ENCODE peak calls at places on chromosomes 16 and 17, in seven cellular contexts. S is IMR-90, H is H1, K is H9, A is mesendoderm, U is trophoblast cell, Y is mesenchymal stem cell. X is an unnamed sample.

GRCh38 chr16:8590161-8590688 is at the start of gene TMEM114:
- DNase-seq in S (no peak), H (peak; percentile 65), K (peak; percentile 54), A (no peak), U (no peak), Y (no peak), X (no peak)

GRCh38 chr16:88886915-88887521 is 20.6 kb upstream of the PABPN1L start:
- DNase-seq in S (peak; percentile 36), H (no peak), K (no peak), A (no peak), U (no peak), Y (peak; percentile 26), X (no peak)

GRCh38 chr16:69106491-69107291 is 1.2 kb downstream of the HAS3 start:
- DNase-seq in S (no peak), H (peak; percentile 75), K (peak; percentile 66), A (peak; percentile 56), U (no peak), Y (peak; percentile 18), X (peak; percentile 51)

GRCh38 chr16:84360748-84361147 is 7.6 kb upstream of the ATP2C2 start:
- DNase-seq in S (no peak), H (no peak), K (no peak), A (no peak), U (no peak), Y (no peak), X (no peak)

GRCh38 chr17:16877102-16877501 is 94.8 kb downstream of the TNFRSF13B start:
- DNase-seq in S (no peak), H (no peak), K (no peak), A (no peak), U (no peak), Y (no peak), X (no peak)

GRCh38 chr17:32697728-32698625 is 178.9 kb downstream of the MYO1D start:
- DNase-seq in S (no peak), H (no peak), K (no peak), A (no peak), U (no peak), Y (no peak), X (no peak)

GRCh38 chr17:75834279-75834920 is 9.8 kb downstream of the UNC13D start:
- DNase-seq in S (no peak), H (no peak), K (no peak), A (no peak), U (no peak), Y (no peak), X (no peak)

GRCh38 chr16:22016927-22017326 is 9.0 kb downstream of the MOSMO start:
- DNase-seq in S (no peak), H (no peak), K (no peak), A (no peak), U (no peak), Y (no peak), X (no peak)

GRCh38 chr17:68346448-68346847 is 55.2 kb downstream of the ARSG start:
- DNase-seq in S (no peak), H (no peak), K (no peak), A (no peak), U (no peak), Y (no peak), X (no peak)

GRCh38 chr17:75152971-75153853 is 1.1 kb downstream of the JPT1 start:
- DNase-seq in S (peak; percentile 28), H (no peak), K (peak; percentile 64), A (peak; percentile 76), U (no peak), Y (peak; percentile 45), X (no peak)

GRCh38 chr17:73231363-73231762 is 30.3 kb downstream of the CPSF4L start:
- DNase-seq in S (peak; percentile 25), H (no peak), K (no peak), A (peak; percentile 51), U (no peak), Y (peak; percentile 62), X (no peak)

GRCh38 chr17:7330099-7331015 is 1.2 kb upstream of the NEURL4 start:
- DNase-seq in S (peak; percentile 70), H (peak; percentile 92), K (peak; percentile 96), A (peak; percentile 94), U (peak; percentile 53), Y (peak; percentile 93), X (peak; percentile 88)

GRCh38 chr16:80027007-80027965 is 426.7 kb upstream of the MAF start:
- DNase-seq in S (peak; percentile 72), H (no peak), K (peak; percentile 84), A (peak; percentile 97), U (peak; percentile 99), Y (peak; percentile 95), X (no peak)

GRCh38 chr16:56355221-56355620 is 70.1 kb downstream of the AMFR start:
- DNase-seq in S (no peak), H (no peak), K (no peak), A (no peak), U (no peak), Y (no peak), X (no peak)

GRCh38 chr16:30956601-30957455 is 726 bp upstream of the SETD1A start:
- DNase-seq in S (peak; percentile 81), H (peak; percentile 93), K (peak; percentile 83), A (peak; percentile 93), U (peak; percentile 76), Y (peak; percentile 94), X (peak; percentile 72)

GRCh38 chr17:42679492-42680330 is 1.9 kb downstream of the CCR10 start:
- DNase-seq in S (peak; percentile 75), H (peak; percentile 91), K (peak; percentile 95), A (peak; percentile 94), U (peak; percentile 88), Y (peak; percentile 86), X (peak; percentile 76)

DNA sequence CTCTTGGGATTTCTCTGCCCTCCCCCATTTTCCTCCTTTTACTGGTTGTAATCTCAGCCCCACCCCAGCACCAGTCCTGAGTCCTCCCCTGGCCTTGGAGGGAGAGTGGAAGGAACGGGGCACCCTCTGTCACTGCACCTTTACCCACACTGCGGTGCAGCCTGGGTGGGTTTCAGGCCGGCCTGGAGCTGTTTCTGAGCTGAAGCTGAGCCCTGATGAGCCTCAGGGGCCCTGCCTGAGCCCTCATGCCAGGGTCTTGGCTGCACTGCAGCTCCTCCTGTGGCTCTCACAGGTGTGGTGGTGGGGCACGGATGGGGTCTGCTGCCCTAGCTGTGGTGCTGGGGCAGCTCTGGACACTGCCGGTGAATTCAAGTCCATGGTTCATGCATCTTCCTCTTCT is 34.5 kb downstream of the RNF213 start:
- DNase-seq in S (no peak), H (no peak), K (no peak), A (no peak), U (no peak), Y (no peak), X (no peak)
- H2BK120ac ChIP-seq in S (no peak overlapping the region), H (no peak overlapping the region), K (no peak overlapping the region), A (no peak overlapping the region), U (no peak overlapping the region), Y (no peak overlapping the region), X (no peak overlapping the region)

DNA sequence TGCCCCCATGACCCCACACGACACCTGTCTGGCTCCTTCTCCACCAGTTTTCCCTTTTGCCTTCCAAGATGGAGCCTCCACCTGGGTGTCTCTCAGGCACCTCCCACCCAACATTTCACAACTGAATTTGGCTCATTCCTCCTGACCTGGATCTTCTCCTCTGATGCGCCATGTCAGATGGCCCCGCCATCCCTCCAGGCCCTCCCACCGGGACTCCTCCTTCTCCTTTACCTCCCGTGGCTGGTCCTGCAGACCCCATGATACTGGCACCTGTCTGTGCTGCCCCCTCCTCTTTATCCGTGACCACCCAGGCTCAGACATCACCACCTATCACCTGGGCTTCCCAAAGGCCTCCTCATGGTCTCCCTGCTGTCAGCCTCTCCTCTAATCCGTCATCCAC is 4.7 kb downstream of the TRPV3 start:
- DNase-seq in S (no peak), H (no peak), K (peak; percentile 25), A (no peak), U (no peak), Y (no peak), X (no peak)
- H3K23ac ChIP-seq in S (no peak overlapping the region), H (no peak overlapping the region), K (no peak overlapping the region), A (no peak overlapping the region), U (no peak overlapping the region), Y (no peak overlapping the region), X (no peak overlapping the region)

DNA sequence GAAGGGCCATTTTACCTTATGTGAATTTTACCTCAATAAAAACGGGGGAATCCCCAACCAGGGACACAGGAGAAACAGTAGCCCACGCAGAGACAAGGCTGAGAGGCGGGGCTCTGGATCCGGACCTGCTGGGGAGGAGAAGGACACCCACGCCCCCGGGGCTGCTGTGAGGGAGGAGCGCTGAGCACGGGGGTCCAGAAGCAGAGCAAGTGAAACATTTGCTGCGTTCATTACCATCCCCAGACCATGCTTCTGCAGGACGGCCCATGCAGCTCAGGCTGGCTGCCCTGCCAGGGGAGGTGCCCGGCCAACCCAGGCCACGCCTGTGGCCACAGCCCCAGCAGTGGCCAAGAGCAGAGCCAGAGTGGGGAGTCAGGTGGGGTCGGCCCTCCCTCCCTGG is 50.0 kb downstream of the KCNJ18 start:
- DNase-seq in S (no peak), H (no peak), K (no peak), A (no peak), U (no peak), Y (no peak), X (no peak)
- H2BK120ac ChIP-seq in S (no peak overlapping the region), H (no peak overlapping the region), K (no peak overlapping the region), A (no peak overlapping the region), U (no peak overlapping the region), Y (no peak overlapping the region), X (no peak overlapping the region)

GRCh38 chr17:28466521-28467048 is 6.9 kb upstream of the SLC13A2 start:
- DNase-seq in S (no peak), H (peak; percentile 24), K (no peak), A (peak; percentile 51), U (peak; percentile 16), Y (peak; percentile 12), X (no peak)

GRCh38 chr17:28467456-28468025 is 5.9 kb upstream of the SLC13A2 start:
- DNase-seq in S (peak; percentile 33), H (no peak), K (no peak), A (no peak), U (no peak), Y (peak; percentile 68), X (no peak)

GRCh38 chr17:28470266-28471126 is 2.9 kb upstream of the SLC13A2 start:
- DNase-seq in S (no peak), H (peak; percentile 35), K (no peak), A (no peak), U (no peak), Y (no peak), X (no peak)

GRCh38 chr17:28469376-28469775 is 4.1 kb upstream of the SLC13A2 start:
- DNase-seq in S (no peak), H (peak; percentile 22), K (no peak), A (peak; percentile 18), U (no peak), Y (no peak), X (no peak)

GRCh38 chr17:28468781-28469180 is 4.7 kb upstream of the SLC13A2 start:
- DNase-seq in S (no peak), H (no peak), K (no peak), A (no peak), U (no peak), Y (no peak), X (no peak)
- H3K23ac ChIP-seq in S (no peak overlapping the region), H (no peak overlapping the region), K (no peak overlapping the region), A (no peak overlapping the region), U (no peak overlapping the region), Y (no peak overlapping the region), X (no peak overlapping the region)